ENCODE peak calls at places on chromosomes 6 and 20, in four cellular contexts. T, V, I and A are unnamed samples.

GRCh38 chr6:82410151-82410621 is 46.6 kb downstream of the TPBG start:
- DNase-seq in T (no peak), V (no peak), I (peak; percentile 54), A (peak; percentile 11)

GRCh38 chr6:70686548-70687133 is 19.0 kb downstream of the SMAP1 start:
- DNase-seq in T (peak; percentile 27), V (no peak), I (peak; percentile 56), A (peak; percentile 21)

GRCh38 chr20:24208652-24209051 is 220.1 kb upstream of the GGTLC1 start:
- DNase-seq in T (peak; percentile 53), V (no peak), I (no peak), A (no peak)

GRCh38 chr6:36809933-36810844 is 29.1 kb downstream of the CPNE5 start:
- DNase-seq in T (no peak), V (no peak), I (no peak), A (no peak)

GRCh38 chr6:1436334-1437306 is 47.2 kb downstream of the FOXF2 start:
- DNase-seq in T (peak; percentile 61), V (peak; percentile 57), I (peak; percentile 72), A (peak; percentile 77)

GRCh38 chr6:75210885-75211739 is 5.3 kb upstream of the COL12A1 start:
- DNase-seq in T (peak; percentile 56), V (no peak), I (peak; percentile 79), A (peak; percentile 57)

GRCh38 chr20:2767768-2768631 is 32.4 kb downstream of the CPXM1 start:
- DNase-seq in T (no peak), V (no peak), I (peak; percentile 24), A (peak; percentile 12)

GRCh38 chr6:33314943-33315752 is 1.3 kb upstream of the TAPBP start:
- DNase-seq in T (peak; percentile 72), V (no peak), I (no peak), A (no peak)

GRCh38 chr6:130697661-130698535 is 129.3 kb upstream of the SMLR1 start:
- DNase-seq in T (peak; percentile 25), V (peak; percentile 49), I (peak; percentile 66), A (peak; percentile 52)
- H3K4me3 ChIP-seq in T (no peak overlapping the region), V (peak overlapping the region; percentile 12), I (no peak overlapping the region), A (no peak overlapping the region)

GRCh38 chr6:96016781-96017180 is 1.0 kb downstream of the FUT9 start:
- DNase-seq in T (no peak), V (no peak), I (no peak), A (no peak)

GRCh38 chr6:96013531-96013930 is 2.2 kb upstream of the FUT9 start:
- DNase-seq in T (no peak), V (no peak), I (no peak), A (no peak)

GRCh38 chr6:96015321-96015790 is 418 bp upstream of the FUT9 start:
- DNase-seq in T (no peak), V (no peak), I (no peak), A (peak; percentile 5)

GRCh38 chr6:96014846-96015245 is 928 bp upstream of the FUT9 start:
- DNase-seq in T (no peak), V (no peak), I (no peak), A (no peak)

GRCh38 chr6:96015791-96016776 is at the start of gene FUT9:
- DNase-seq in T (no peak), V (no peak), I (no peak), A (peak; percentile 9)
- H3K4me2 ChIP-seq in T (no peak within 1 kb of the TSS), V (no peak within 1 kb of the TSS), I (no peak within 1 kb of the TSS), A (no peak within 1 kb of the TSS)

GRCh38 chr6:90220273-90220672 is 76.4 kb downstream of the BACH2 start:
- DNase-seq in T (no peak), V (no peak), I (no peak), A (no peak)
- H3K4me1 ChIP-seq in T (peaks cover 45% of the 10 kb centered on the region), V (peaks cover 84% of the 10 kb centered on the region), I (peaks cover 19% of the 10 kb centered on the region), A (peaks cover 12% of the 10 kb centered on the region)

DNA sequence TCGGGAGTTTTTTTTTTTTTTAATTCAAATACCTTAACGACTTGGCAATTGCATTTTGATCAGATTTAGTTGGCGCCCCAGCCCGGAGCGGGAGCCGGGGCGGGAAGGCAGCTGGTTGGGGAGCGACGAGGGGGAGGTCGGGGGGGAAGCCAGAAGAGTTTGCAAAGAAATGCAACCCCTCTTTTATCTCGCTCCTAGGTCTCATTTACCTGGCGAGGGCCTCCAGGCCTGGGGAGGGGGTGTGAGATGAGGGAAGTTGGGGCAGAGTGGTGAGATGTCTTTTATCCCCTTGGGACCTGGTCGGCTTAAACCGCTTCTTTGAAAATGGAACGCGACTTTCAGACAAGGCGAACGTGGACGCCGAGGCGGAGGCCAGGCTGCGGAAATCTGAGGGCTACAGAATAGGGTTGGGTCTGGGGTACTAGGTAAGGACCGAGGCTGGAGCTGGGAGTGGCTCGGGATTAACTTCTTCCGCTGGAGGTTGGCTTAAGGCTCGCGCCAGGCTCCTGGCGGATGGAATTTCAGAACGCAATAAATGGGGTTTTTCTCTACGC is 40.3 kb downstream of the NCR2 start:
- DNase-seq in T (no peak), V (no peak), I (no peak), A (no peak)
- H3K4me3 ChIP-seq in T (no peak overlapping the region), V (no peak overlapping the region), I (no peak overlapping the region), A (no peak overlapping the region)

GRCh38 chr20:10497283-10497682 is 62.2 kb downstream of the SLX4IP start:
- DNase-seq in T (no peak), V (no peak), I (no peak), A (no peak)

GRCh38 chr20:10504893-10505292 is 69.8 kb downstream of the SLX4IP start:
- DNase-seq in T (no peak), V (no peak), I (peak; percentile 21), A (peak; percentile 81)

GRCh38 chr20:10498196-10498595 is 63.1 kb downstream of the SLX4IP start:
- DNase-seq in T (no peak), V (no peak), I (no peak), A (no peak)

GRCh38 chr20:10502098-10502526 is 67.0 kb downstream of the SLX4IP start:
- DNase-seq in T (no peak), V (no peak), I (no peak), A (no peak)

DNA sequence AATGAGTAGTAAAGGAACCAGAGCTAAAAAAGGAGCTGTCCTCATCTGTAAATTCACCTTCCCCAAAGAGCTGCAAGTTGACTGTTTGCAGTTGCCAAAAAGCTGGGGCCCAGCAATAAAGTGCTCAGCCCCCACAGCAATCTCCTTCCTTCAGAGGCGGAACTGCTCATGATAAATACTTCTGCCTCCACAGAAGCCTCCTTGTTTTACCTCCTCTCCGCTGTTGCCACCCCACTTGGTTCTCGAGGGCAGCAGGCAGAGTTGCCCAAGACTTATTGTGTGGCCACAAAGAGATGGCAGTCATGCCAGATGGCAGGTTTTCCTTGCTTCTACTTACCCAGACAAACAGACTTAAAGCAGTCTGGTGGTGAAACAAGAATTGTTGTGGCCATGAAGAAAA is 66.3 kb downstream of the SLX4IP start:
- DNase-seq in T (no peak), V (no peak), I (no peak), A (no peak)
- H3K4me2 ChIP-seq in T (no peak overlapping the region), V (no peak overlapping the region), I (no peak overlapping the region), A (peak overlapping the region; percentile 9)

GRCh38 chr6:163999475-164000125 is 585.1 kb downstream of the QKI start:
- DNase-seq in T (no peak), V (no peak), I (no peak), A (no peak)
- H3K4me1 ChIP-seq in T (no peaks in the 10 kb centered on the region), V (no peaks in the 10 kb centered on the region), I (no peaks in the 10 kb centered on the region), A (no peaks in the 10 kb centered on the region)